ENCODE peak calls at places on chromosomes 5 and 9, in nine cellular contexts. G, W, X, S, P, J, L, F and M are unnamed samples.
A peak's percentile ranks its signal among the peaks of the same experiment; 100 is the strongest.

GRCh38 chr5:164357405-164358033 is 852.1 kb downstream of the MAT2B start:
- DNase-seq in P (no peak), X (no peak), L (no peak), W (no peak), J (no peak), G (no peak), S (no peak), F (no peak), M (no peak)

GRCh38 chr5:135993894-135994514 is 34.8 kb upstream of the TGFBI start:
- DNase-seq in S (no peak), F (no peak), X (no peak), J (no peak), P (no peak), W (no peak), G (peak; percentile 47), L (no peak), M (peak; percentile 25)

GRCh38 chr9:36772449-36773370 is 200.0 kb downstream of the MELK start:
- DNase-seq in P (no peak), X (no peak), W (peak; percentile 43), G (peak; percentile 37), J (no peak), S (no peak), L (no peak), F (no peak), M (peak; percentile 29)

GRCh38 chr5:23631283-23632045 is 124.1 kb downstream of the PRDM9 start:
- DNase-seq in P (no peak), F (no peak), S (peak; percentile 64), J (no peak), W (peak; percentile 95), L (no peak), X (no peak), G (peak; percentile 87), M (peak; percentile 90)

GRCh38 chr9:38166501-38166900 is 97.5 kb upstream of the SHB start:
- DNase-seq in X (no peak), S (no peak), G (no peak), L (no peak), P (no peak), F (no peak), J (no peak), W (no peak), M (no peak)

GRCh38 chr9:72315510-72316287 is 49.3 kb downstream of the ZFAND5 start:
- DNase-seq in G (peak; percentile 55), X (no peak), P (no peak), S (peak; percentile 68), J (no peak), W (peak; percentile 19), F (no peak), L (no peak), M (peak; percentile 52)

GRCh38 chr9:88388886-88389617 is 808 bp downstream of the SPIN1 start:
- DNase-seq in S (peak; percentile 72), J (peak; percentile 65), W (peak; percentile 78), X (no peak), G (peak; percentile 37), F (no peak), L (peak; percentile 24), P (peak; percentile 49), M (peak; percentile 53)

GRCh38 chr9:129359871-129360536 is 181.9 kb upstream of the IER5L start:
- DNase-seq in L (no peak), J (no peak), X (no peak), F (no peak), W (no peak), G (no peak), S (no peak), P (no peak), M (no peak)

GRCh38 chr5:127210082-127210481 is 80.5 kb upstream of the MEGF10 start:
- DNase-seq in W (no peak), P (no peak), G (peak; percentile 22), F (no peak), X (no peak), L (no peak), S (no peak), J (no peak), M (no peak)